ENCODE peak calls at places on chromosomes 3 and 15, in four cellular contexts. I is DMS153, K is sciatic nerve, H is heart left ventricle. W is an unnamed sample.

GRCh38 chr3:69784854-69785523 is 45.7 kb downstream of the MITF start:
- DNase-seq in K (peak), I (no peak), H (peak), W (peak)

GRCh38 chr3:123089611-123090301 is 22.9 kb downstream of the PDIA5 start:
- DNase-seq in H (peak), K (no peak), I (no peak), W (no peak)

GRCh38 chr15:60115579-60116415 is 111.7 kb downstream of the FOXB1 start:
- DNase-seq in H (no peak), I (no peak), K (no peak), W (no peak)

GRCh38 chr3:41202075-41202833 is 2.9 kb downstream of the CTNNB1 start:
- DNase-seq in I (no peak), H (no peak), K (no peak), W (no peak)

GRCh38 chr3:1469248-1469647 is 376.4 kb downstream of the CNTN6 start:
- DNase-seq in K (no peak), I (no peak), H (no peak), W (no peak)

GRCh38 chr15:33148129-33148850 is 46.2 kb downstream of the FMN1 start:
- DNase-seq in H (no peak), I (no peak), K (no peak), W (no peak)

GRCh38 chr15:82680200-82681102 is 29.2 kb downstream of the AP3B2 start:
- DNase-seq in I (peak), K (no peak), H (no peak), W (no peak)

GRCh38 chr3:134974621-134975020 is 179.6 kb downstream of the EPHB1 start:
- DNase-seq in K (no peak), I (peak), H (no peak), W (no peak)

GRCh38 chr3:8887435-8888295 is 75.6 kb downstream of the RAD18 start:
- DNase-seq in H (no peak), K (no peak), I (no peak), W (no peak)

GRCh38 chr15:42319206-42319605 is 40.1 kb upstream of the CAPN3 start:
- DNase-seq in I (no peak), H (no peak), K (no peak), W (no peak)

GRCh38 chr15:50803479-50803878 is 38.0 kb upstream of the SPPL2A start:
- DNase-seq in K (no peak), I (no peak), H (no peak), W (no peak)

GRCh38 chr3:129315386-129315991 is 36.8 kb downstream of the HMCES start:
- DNase-seq in H (peak), I (no peak), K (peak), W (peak)

GRCh38 chr15:83644453-83644852 is 9.5 kb upstream of the ADAMTSL3 start:
- DNase-seq in H (no peak), K (no peak), I (no peak), W (no peak)

GRCh38 chr3:148042663-148043445 is 633.7 kb downstream of the ZIC1 start:
- DNase-seq in K (no peak), H (no peak), I (no peak), W (no peak)

GRCh38 chr3:11638669-11639402 is 4.9 kb downstream of the VGLL4 start:
- DNase-seq in K (no peak), I (peak), H (peak), W (no peak)

GRCh38 chr15:58521293-58521991 is 89.7 kb downstream of the LIPC start:
- DNase-seq in I (no peak), K (no peak), H (peak), W (peak)

GRCh38 chr3:73796382-73796781 is 171.6 kb upstream of the PDZRN3 start:
- DNase-seq in I (no peak), H (no peak), K (no peak), W (no peak)

GRCh38 chr3:52232279-52233107 is 6.5 kb downstream of the TWF2 start:
- DNase-seq in H (no peak), I (no peak), K (no peak), W (no peak)

GRCh38 chr15:34621675-34622074 is 38.2 kb upstream of the GOLGA8B start:
- DNase-seq in I (no peak), H (no peak), K (no peak), W (no peak)

GRCh38 chr3:3734881-3735280 is 64.3 kb upstream of the LRRN1 start:
- DNase-seq in K (no peak), I (peak), H (no peak), W (no peak)

GRCh38 chr15:90665288-90666134 is 51.6 kb upstream of the BLM start:
- DNase-seq in K (peak), I (peak), H (peak), W (peak)

GRCh38 chr3:148739720-148740119 is 42.0 kb downstream of the AGTR1 start:
- DNase-seq in I (no peak), K (no peak), H (no peak), W (no peak)

GRCh38 chr3:132703733-132704132 is 18.5 kb downstream of the NPHP3 start:
- DNase-seq in K (no peak), I (no peak), H (no peak), W (no peak)

GRCh38 chr15:39854161-39854560 is 65.9 kb downstream of the GPR176 start:
- DNase-seq in K (no peak), H (no peak), I (no peak), W (no peak)

GRCh38 chr3:48518755-48519154 is 14.8 kb upstream of the SHISA5 start:
- DNase-seq in I (no peak), H (no peak), K (no peak), W (no peak)

GRCh38 chr3:71127463-71128243 is 455.9 kb downstream of the FOXP1 start:
- DNase-seq in I (no peak), K (no peak), H (no peak), W (no peak)

GRCh38 chr3:13524979-13525669 is 23.8 kb upstream of the FBLN2 start:
- DNase-seq in K (no peak), H (peak), I (no peak), W (peak)

GRCh38 chr3:171380084-171380483 is 80.1 kb downstream of the TNIK start:
- DNase-seq in I (no peak), H (no peak), K (no peak), W (no peak)

GRCh38 chr3:126535636-126536035 is 11.7 kb downstream of the CHST13 start:
- DNase-seq in I (no peak), K (no peak), H (peak), W (no peak)

GRCh38 chr15:57198654-57199241 is 177.6 kb upstream of the CGNL1 start:
- DNase-seq in H (no peak), K (no peak), I (peak), W (no peak)

GRCh38 chr15:68335251-68335650 is 57.7 kb downstream of the FEM1B start:
- DNase-seq in I (peak), H (peak), K (no peak), W (peak)

GRCh38 chr3:1404270-1404669 is 311.4 kb downstream of the CNTN6 start:
- DNase-seq in H (no peak), I (peak), K (no peak), W (no peak)

GRCh38 chr3:20056727-20057611 is 16.7 kb downstream of the KAT2B start:
- DNase-seq in H (no peak), K (no peak), I (no peak), W (no peak)

W was measured in uterus.